ENCODE peak calls at places on chromosomes 6 and 20, in eight cellular contexts. I, W, R, K, J, O, H and E are unnamed samples.

GRCh38 chr6:47809863-47810262 is 28.0 kb downstream of the OPN5 start:
- DNase-seq in K (no peak), J (no peak), I (no peak), R (no peak), W (no peak), H (no peak), O (no peak), E (no peak)

GRCh38 chr6:165615629-165616028 is 47.4 kb downstream of the PDE10A start:
- DNase-seq in R (peak), I (peak), K (no peak), W (no peak), H (no peak), O (no peak), J (no peak), E (no peak)

GRCh38 chr6:82555801-82556200 is 192.2 kb downstream of the TPBG start:
- DNase-seq in K (peak), R (no peak), H (no peak), O (no peak), I (no peak), J (no peak), W (no peak), E (no peak)

GRCh38 chr6:129980821-129981220 is 37.6 kb upstream of the L3MBTL3 start:
- DNase-seq in O (no peak), W (no peak), I (no peak), H (no peak), J (no peak), K (no peak), R (no peak), E (no peak)

GRCh38 chr6:35461270-35461669 is 6.9 kb upstream of the RPL10A start:
- DNase-seq in H (no peak), I (no peak), K (no peak), W (no peak), O (no peak), R (no peak), J (no peak), E (no peak)

GRCh38 chr20:52622086-52622485 is 350.1 kb upstream of the TSHZ2 start:
- DNase-seq in R (no peak), I (no peak), O (no peak), K (no peak), H (no peak), J (no peak), W (no peak), E (no peak)

GRCh38 chr6:151822252-151823111 is 15.0 kb downstream of the ESR1 start:
- DNase-seq in J (no peak), W (no peak), K (no peak), H (no peak), R (peak), I (no peak), O (no peak), E (no peak)

GRCh38 chr6:106974999-106975698 is 620 bp upstream of the CD24 start:
- DNase-seq in J (no peak), O (peak), W (peak), H (peak), K (no peak), I (no peak), R (peak), E (peak)

GRCh38 chr6:98498891-98499290 is 335.5 kb upstream of the POU3F2 start:
- DNase-seq in O (no peak), W (no peak), K (no peak), J (no peak), H (no peak), I (no peak), R (no peak), E (no peak)

GRCh38 chr6:168368971-168369370 is 49.4 kb upstream of the DACT2 start:
- DNase-seq in R (no peak), W (no peak), I (no peak), O (no peak), K (no peak), H (no peak), J (no peak), E (no peak)

GRCh38 chr6:152232494-152233151 is 404.5 kb downstream of the SYNE1 start:
- DNase-seq in K (peak), H (no peak), R (no peak), W (no peak), I (peak), O (no peak), J (peak), E (no peak)

GRCh38 chr6:166595061-166595780 is 8.7 kb upstream of the RAMACL start:
- DNase-seq in W (no peak), O (no peak), K (peak), H (no peak), I (peak), R (no peak), J (peak), E (no peak)

GRCh38 chr20:37343212-37343993 is 2.5 kb upstream of the SRC start:
- DNase-seq in W (no peak), I (no peak), H (no peak), J (no peak), O (no peak), K (no peak), R (no peak), E (no peak)

GRCh38 chr20:47785900-47786762 is 850 bp upstream of the SULF2 start:
- DNase-seq in K (peak), I (peak), R (peak), J (no peak), O (peak), H (peak), W (peak), E (peak)

GRCh38 chr20:48017504-48017903 is 232.2 kb upstream of the SULF2 start:
- DNase-seq in O (no peak), R (no peak), K (no peak), I (no peak), H (no peak), W (no peak), J (no peak), E (no peak)

GRCh38 chr6:56022678-56023077 is 147.3 kb upstream of the BMP5 start:
- DNase-seq in J (no peak), K (no peak), H (no peak), R (no peak), W (no peak), I (no peak), O (no peak), E (no peak)

GRCh38 chr6:14002176-14002947 is 77.6 kb downstream of the RNF182 start:
- DNase-seq in J (no peak), O (no peak), R (no peak), I (no peak), W (no peak), K (no peak), H (no peak), E (no peak)
- TF ChIP-seq CTCF in J (no peak), O (no peak), R (no peak), I (no peak), W (no peak), K (no peak), H (no peak), E (no peak)

DNA sequence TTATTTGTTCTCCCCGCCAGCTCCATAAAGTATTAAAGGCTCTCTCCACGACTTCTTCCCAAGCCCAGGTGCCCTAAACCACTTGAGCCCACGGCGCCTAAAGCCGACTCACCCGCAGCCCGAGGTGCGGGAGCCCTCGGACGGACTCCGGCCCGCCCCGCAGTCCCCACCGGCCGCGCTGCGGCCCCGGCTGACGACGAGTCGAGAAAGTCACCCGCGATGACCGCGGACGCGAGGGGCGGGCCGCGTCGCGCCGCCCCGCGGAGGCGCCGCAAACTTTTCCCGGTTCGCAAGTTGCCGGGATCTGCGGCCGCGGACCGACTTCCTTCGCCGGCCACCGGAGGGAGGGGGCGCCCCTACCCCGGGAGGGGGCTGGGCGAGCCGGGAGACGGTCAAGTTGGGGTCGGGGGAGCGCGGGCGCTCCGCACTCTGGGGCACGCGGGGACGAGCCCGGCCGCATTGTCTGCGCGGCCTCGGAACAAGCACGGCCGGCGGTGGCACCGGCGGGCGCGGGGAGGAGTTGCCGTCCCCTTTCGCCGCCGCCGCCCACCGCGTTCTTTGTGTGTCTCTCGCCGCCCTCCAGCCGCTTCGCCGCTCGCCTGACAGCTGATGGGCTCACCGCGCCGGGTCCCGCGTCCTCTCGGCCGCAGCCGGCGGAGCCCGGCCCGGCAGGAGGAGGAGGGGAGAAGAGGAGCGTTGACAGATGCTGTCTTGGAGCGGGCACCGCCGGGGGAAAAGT is 131.5 kb downstream of the OGFRL1 start:
- DNase-seq in W (peak), O (peak), I (peak), J (no peak), R (peak), H (no peak), K (peak), E (peak)
- TF ChIP-seq CTCF in W (peak), O (peak), I (peak), J (peak), R (no peak), H (peak), K (peak), E (no peak)

GRCh38 chr6:131084982-131085381 is 21.9 kb upstream of the EPB41L2 start:
- DNase-seq in I (no peak), H (no peak), R (no peak), O (no peak), W (no peak), K (no peak), J (no peak), E (no peak)
- TF ChIP-seq CTCF in I (peak), H (peak), R (peak), O (no peak), W (peak), K (no peak), J (no peak), E (no peak)

GRCh38 chr6:109595998-109596397 is 95.0 kb downstream of the AK9 start:
- DNase-seq in W (no peak), H (no peak), J (no peak), K (peak), R (peak), O (no peak), I (peak), E (no peak)
- TF ChIP-seq CTCF in W (peak), H (peak), J (peak), K (peak), R (peak), O (peak), I (peak), E (peak)

GRCh38 chr6:50608421-50608820 is 104.9 kb upstream of the TFAP2D start:
- DNase-seq in K (no peak), I (no peak), J (no peak), R (no peak), W (no peak), H (no peak), O (no peak), E (no peak)

GRCh38 chr6:50610562-50610961 is 102.8 kb upstream of the TFAP2D start:
- DNase-seq in K (peak), O (no peak), I (no peak), W (no peak), H (no peak), R (no peak), J (no peak), E (no peak)
- TF ChIP-seq CTCF in K (no peak), O (no peak), I (no peak), W (peak), H (no peak), R (peak), J (no peak), E (peak)

GRCh38 chr6:117919775-117920492 is 12.9 kb downstream of the SLC35F1 start:
- DNase-seq in J (no peak), O (peak), H (peak), I (no peak), R (no peak), W (peak), K (no peak), E (peak)
- TF ChIP-seq CTCF in J (no peak), O (no peak), H (no peak), I (no peak), R (no peak), W (no peak), K (no peak), E (no peak)

DNA sequence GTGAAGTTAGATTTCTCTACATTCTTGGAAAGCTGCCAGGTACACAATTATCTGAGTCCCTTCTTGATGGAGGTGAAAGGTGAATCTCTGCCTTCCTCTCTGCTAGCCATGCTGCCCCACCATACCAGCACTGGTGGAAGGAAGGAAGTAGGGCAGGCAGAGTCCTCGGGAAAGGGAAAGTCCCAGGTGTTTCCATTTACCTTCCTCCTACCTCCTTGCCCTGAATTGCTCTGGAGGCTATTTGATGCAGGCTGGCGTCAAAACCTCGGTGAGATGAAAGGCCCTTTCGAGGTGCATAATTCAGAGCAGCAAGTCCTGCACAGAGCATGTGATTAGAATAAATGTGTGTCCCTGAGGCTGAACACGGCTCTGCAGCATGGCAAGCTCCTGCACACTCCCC is 98.6 kb upstream of the LRFN2 start:
- DNase-seq in J (no peak), W (no peak), I (no peak), H (no peak), O (no peak), K (no peak), R (no peak), E (no peak)
- TF ChIP-seq CTCF in J (no peak), W (no peak), I (no peak), H (no peak), O (no peak), K (no peak), R (no peak), E (no peak)

GRCh38 chr6:28347119-28347518 is 2.6 kb upstream of the ZKSCAN3 start:
- DNase-seq in J (no peak), I (no peak), R (no peak), H (no peak), W (no peak), O (no peak), K (no peak), E (no peak)

GRCh38 chr6:28351087-28351486 is 1.3 kb downstream of the ZKSCAN3 start:
- DNase-seq in K (no peak), R (no peak), I (no peak), O (no peak), H (no peak), W (no peak), J (no peak), E (no peak)

GRCh38 chr6:28351493-28351925 is 1.8 kb downstream of the ZKSCAN3 start:
- DNase-seq in R (no peak), J (no peak), I (no peak), W (no peak), O (no peak), H (no peak), K (no peak), E (no peak)

GRCh38 chr6:28349344-28349891 is 329 bp upstream of the ZKSCAN3 start:
- DNase-seq in J (no peak), K (no peak), O (no peak), I (no peak), H (no peak), W (no peak), R (no peak), E (no peak)

GRCh38 chr6:28349892-28350737 is at the start of gene ZKSCAN3:
- DNase-seq in J (no peak), W (peak), R (peak), I (peak), O (peak), H (peak), K (peak), E (peak)
- TF ChIP-seq CTCF in J (no peak), W (no peak), R (no peak), I (no peak), O (no peak), H (no peak), K (no peak), E (no peak)